ENCODE peak calls at places on chromosomes 11 and 22, in six cellular contexts. C is nucleus accumbens, H is T-helper 1 cell, V is foreskin fibroblast, O is OCI-M1, Z is PC-3. J is an unnamed sample.

GRCh38 chr22:28442264-28442950 is 237.2 kb downstream of the TTC28 start:
- DNase-seq in V (peak), C (peak), Z (no peak), O (peak), H (peak), J (peak)

GRCh38 chr11:96306933-96307747 is 35.9 kb downstream of the MAML2 start:
- DNase-seq in C (peak), V (peak), H (no peak), Z (peak), O (peak), J (peak)

GRCh38 chr11:101974771-101975170 is 58.4 kb upstream of the ANGPTL5 start:
- DNase-seq in O (no peak), V (no peak), H (no peak), Z (no peak), C (no peak), J (no peak)

GRCh38 chr11:27228891-27229290 is 134.1 kb downstream of the CCDC34 start:
- DNase-seq in Z (no peak), C (no peak), H (no peak), O (no peak), V (no peak), J (no peak)

GRCh38 chr22:17264321-17265052 is 45.3 kb upstream of the ADA2 start:
- DNase-seq in V (no peak), C (peak), Z (no peak), O (no peak), H (no peak), J (no peak)

GRCh38 chr22:24816841-24817240 is 10.8 kb downstream of the SGSM1 start:
- DNase-seq in C (no peak), H (no peak), Z (no peak), V (no peak), O (no peak), J (no peak)

GRCh38 chr11:122882189-122882808 is at the start of gene JHY:
- DNase-seq in O (no peak), V (no peak), Z (no peak), H (no peak), C (no peak), J (no peak)

GRCh38 chr11:29162490-29162889 is 854.3 kb downstream of the KCNA4 start:
- DNase-seq in V (no peak), O (no peak), H (no peak), Z (no peak), C (no peak), J (no peak)

GRCh38 chr11:76263657-76264056 is 57.4 kb upstream of the WNT11 start:
- DNase-seq in C (peak), V (no peak), Z (no peak), O (no peak), H (no peak), J (no peak)